ENCODE peak calls at places on chromosomes 16 and 17, in four cellular contexts. H, X, A and S are unnamed samples.

GRCh38 chr16:81376880-81377279 is 62.1 kb downstream of the GAN start:
- DNase-seq in H (no peak), X (no peak), A (peak; percentile 6), S (no peak)

GRCh38 chr17:57433396-57433944 is 177.1 kb downstream of the MSI2 start:
- DNase-seq in H (no peak), X (no peak), A (no peak), S (no peak)

GRCh38 chr16:65548470-65548869 is 426.6 kb upstream of the CDH11 start:
- DNase-seq in H (no peak), X (no peak), A (no peak), S (no peak)

GRCh38 chr17:47698749-47699535 is 5.0 kb downstream of the TBKBP1 start:
- DNase-seq in H (peak; percentile 49), X (no peak), A (no peak), S (peak; percentile 80)

GRCh38 chr16:27867122-27868110 is 196.1 kb downstream of the GSG1L start:
- DNase-seq in H (peak; percentile 61), X (no peak), A (no peak), S (peak; percentile 23)

GRCh38 chr16:58503166-58503862 is 3.4 kb downstream of the NDRG4 start:
- DNase-seq in H (no peak), X (no peak), A (no peak), S (no peak)

GRCh38 chr16:72371307-72372081 is 199.5 kb upstream of the PMFBP1 start:
- DNase-seq in H (peak; percentile 52), X (peak; percentile 19), A (no peak), S (no peak)

GRCh38 chr16:19817122-19817521 is 67.5 kb downstream of the GPRC5B start:
- DNase-seq in H (no peak), X (no peak), A (no peak), S (no peak)